ENCODE peak calls at places on chromosomes 1 and 21, in seven cellular contexts. One of them, this sample, is unnamed.

GRCh38 chr21:37531402-37532042 is 164.9 kb downstream of the DYRK1A start:
- DNase-seq in B cell: no peak
- DNase-seq in colonic mucosa: no peak
- DNase-seq in epithelial cell of proximal tubule: no peak
- DNase-seq in MCF 10A: peak
- DNase-seq in fibroblast of mammary gland: no peak
- DNase-seq in heart right ventricle: peak
- DNase-seq in this sample: no peak

GRCh38 chr1:54800041-54800898 is 853 bp downstream of the TTC22 start:
- DNase-seq in B cell: no peak
- DNase-seq in colonic mucosa: no peak
- DNase-seq in epithelial cell of proximal tubule: no peak
- DNase-seq in MCF 10A: no peak
- DNase-seq in fibroblast of mammary gland: no peak
- DNase-seq in heart right ventricle: no peak
- DNase-seq in this sample: no peak

GRCh38 chr1:61116421-61116820 is 34.1 kb downstream of the NFIA start:
- DNase-seq in B cell: no peak
- DNase-seq in colonic mucosa: no peak
- DNase-seq in epithelial cell of proximal tubule: no peak
- DNase-seq in MCF 10A: no peak
- DNase-seq in fibroblast of mammary gland: peak
- DNase-seq in heart right ventricle: no peak
- DNase-seq in this sample: no peak

GRCh38 chr1:50898773-50899172 is 61.3 kb downstream of the FAF1 start:
- DNase-seq in B cell: no peak
- DNase-seq in colonic mucosa: no peak
- DNase-seq in epithelial cell of proximal tubule: no peak
- DNase-seq in MCF 10A: no peak
- DNase-seq in fibroblast of mammary gland: no peak
- DNase-seq in heart right ventricle: no peak
- DNase-seq in this sample: no peak

GRCh38 chr21:44865561-44866280 is 7.8 kb downstream of the PTTG1IP start:
- DNase-seq in B cell: no peak
- DNase-seq in colonic mucosa: no peak
- DNase-seq in epithelial cell of proximal tubule: no peak
- DNase-seq in MCF 10A: no peak
- DNase-seq in fibroblast of mammary gland: peak
- DNase-seq in heart right ventricle: peak
- DNase-seq in this sample: no peak

GRCh38 chr1:94416901-94417701 is 1.1 kb upstream of the ABCD3 start:
- DNase-seq in B cell: no peak
- DNase-seq in colonic mucosa: peak
- DNase-seq in epithelial cell of proximal tubule: peak
- DNase-seq in MCF 10A: peak
- DNase-seq in fibroblast of mammary gland: peak
- DNase-seq in heart right ventricle: no peak
- DNase-seq in this sample: peak

GRCh38 chr1:243605604-243606003 is 244.4 kb downstream of the AKT3 start:
- DNase-seq in B cell: no peak
- DNase-seq in colonic mucosa: no peak
- DNase-seq in epithelial cell of proximal tubule: no peak
- DNase-seq in MCF 10A: no peak
- DNase-seq in fibroblast of mammary gland: peak
- DNase-seq in heart right ventricle: no peak
- DNase-seq in this sample: no peak

GRCh38 chr1:246051909-246052518 is 455.1 kb downstream of the SMYD3 start:
- DNase-seq in B cell: no peak
- DNase-seq in colonic mucosa: no peak
- DNase-seq in epithelial cell of proximal tubule: no peak
- DNase-seq in MCF 10A: no peak
- DNase-seq in fibroblast of mammary gland: peak
- DNase-seq in heart right ventricle: no peak
- DNase-seq in this sample: no peak

GRCh38 chr1:170085089-170085488 is 10.6 kb upstream of the KIFAP3 start:
- DNase-seq in B cell: no peak
- DNase-seq in colonic mucosa: no peak
- DNase-seq in epithelial cell of proximal tubule: no peak
- DNase-seq in MCF 10A: no peak
- DNase-seq in fibroblast of mammary gland: peak
- DNase-seq in heart right ventricle: no peak
- DNase-seq in this sample: no peak

GRCh38 chr1:205748398-205749093 is 1.4 kb downstream of the NUCKS1 start:
- DNase-seq in B cell: peak
- DNase-seq in colonic mucosa: peak
- DNase-seq in epithelial cell of proximal tubule: no peak
- DNase-seq in MCF 10A: peak
- DNase-seq in fibroblast of mammary gland: peak
- DNase-seq in heart right ventricle: no peak
- DNase-seq in this sample: peak

GRCh38 chr1:81458186-81458585 is 342.5 kb upstream of the ADGRL2 start:
- DNase-seq in B cell: no peak
- DNase-seq in colonic mucosa: no peak
- DNase-seq in epithelial cell of proximal tubule: no peak
- DNase-seq in MCF 10A: no peak
- DNase-seq in fibroblast of mammary gland: no peak
- DNase-seq in heart right ventricle: no peak
- DNase-seq in this sample: no peak

GRCh38 chr1:165915480-165916395 is 88.3 kb downstream of the UCK2 start:
- DNase-seq in B cell: no peak
- DNase-seq in colonic mucosa: no peak
- DNase-seq in epithelial cell of proximal tubule: no peak
- DNase-seq in MCF 10A: peak
- DNase-seq in fibroblast of mammary gland: no peak
- DNase-seq in heart right ventricle: no peak
- DNase-seq in this sample: no peak

GRCh38 chr1:223312273-223312672 is 51.7 kb downstream of the SUSD4 start:
- DNase-seq in B cell: no peak
- DNase-seq in colonic mucosa: no peak
- DNase-seq in epithelial cell of proximal tubule: no peak
- DNase-seq in MCF 10A: no peak
- DNase-seq in fibroblast of mammary gland: no peak
- DNase-seq in heart right ventricle: no peak
- DNase-seq in this sample: no peak

GRCh38 chr1:229114315-229114714 is 156.6 kb upstream of the RAB4A start:
- DNase-seq in B cell: no peak
- DNase-seq in colonic mucosa: no peak
- DNase-seq in epithelial cell of proximal tubule: no peak
- DNase-seq in MCF 10A: no peak
- DNase-seq in fibroblast of mammary gland: no peak
- DNase-seq in heart right ventricle: no peak
- DNase-seq in this sample: no peak

GRCh38 chr1:173287785-173288184 is 80.7 kb upstream of the TNFSF4 start:
- DNase-seq in B cell: no peak
- DNase-seq in colonic mucosa: no peak
- DNase-seq in epithelial cell of proximal tubule: no peak
- DNase-seq in MCF 10A: no peak
- DNase-seq in fibroblast of mammary gland: no peak
- DNase-seq in heart right ventricle: no peak
- DNase-seq in this sample: no peak

GRCh38 chr1:66533804-66534745 is at the start of gene SGIP1:
- DNase-seq in B cell: peak
- DNase-seq in colonic mucosa: peak
- DNase-seq in epithelial cell of proximal tubule: no peak
- DNase-seq in MCF 10A: no peak
- DNase-seq in fibroblast of mammary gland: peak
- DNase-seq in heart right ventricle: peak
- DNase-seq in this sample: peak

GRCh38 chr1:183778568-183779433 is 26.1 kb upstream of the RGL1 start:
- DNase-seq in B cell: no peak
- DNase-seq in colonic mucosa: no peak
- DNase-seq in epithelial cell of proximal tubule: no peak
- DNase-seq in MCF 10A: no peak
- DNase-seq in fibroblast of mammary gland: no peak
- DNase-seq in heart right ventricle: peak
- DNase-seq in this sample: no peak

GRCh38 chr1:22739648-22740385 is 29.2 kb downstream of the EPHB2 start:
- DNase-seq in B cell: no peak
- DNase-seq in colonic mucosa: no peak
- DNase-seq in epithelial cell of proximal tubule: peak
- DNase-seq in MCF 10A: no peak
- DNase-seq in fibroblast of mammary gland: peak
- DNase-seq in heart right ventricle: no peak
- DNase-seq in this sample: peak

GRCh38 chr1:168408531-168409242 is 128.0 kb downstream of the TBX19 start:
- DNase-seq in B cell: no peak
- DNase-seq in colonic mucosa: no peak
- DNase-seq in epithelial cell of proximal tubule: no peak
- DNase-seq in MCF 10A: peak
- DNase-seq in fibroblast of mammary gland: peak
- DNase-seq in heart right ventricle: no peak
- DNase-seq in this sample: peak

GRCh38 chr1:48947761-48948537 is 171.3 kb upstream of the BEND5 start:
- DNase-seq in B cell: no peak
- DNase-seq in colonic mucosa: no peak
- DNase-seq in epithelial cell of proximal tubule: no peak
- DNase-seq in MCF 10A: no peak
- DNase-seq in fibroblast of mammary gland: no peak
- DNase-seq in heart right ventricle: no peak
- DNase-seq in this sample: no peak

GRCh38 chr21:31938330-31939301 is 65.8 kb downstream of the HUNK start:
- DNase-seq in B cell: no peak
- DNase-seq in colonic mucosa: no peak
- DNase-seq in epithelial cell of proximal tubule: no peak
- DNase-seq in MCF 10A: no peak
- DNase-seq in fibroblast of mammary gland: no peak
- DNase-seq in heart right ventricle: no peak
- DNase-seq in this sample: no peak

GRCh38 chr1:111191496-111191895 is 8.9 kb downstream of the DENND2D start:
- DNase-seq in B cell: no peak
- DNase-seq in colonic mucosa: no peak
- DNase-seq in epithelial cell of proximal tubule: no peak
- DNase-seq in MCF 10A: no peak
- DNase-seq in fibroblast of mammary gland: peak
- DNase-seq in heart right ventricle: no peak
- DNase-seq in this sample: peak

GRCh38 chr21:34635307-34635706 is 20.4 kb upstream of the RCAN1 start:
- DNase-seq in B cell: peak
- DNase-seq in colonic mucosa: no peak
- DNase-seq in epithelial cell of proximal tubule: no peak
- DNase-seq in MCF 10A: no peak
- DNase-seq in fibroblast of mammary gland: no peak
- DNase-seq in heart right ventricle: no peak
- DNase-seq in this sample: no peak
- TF ChIP-seq CTCF in B cell: peak
- TF ChIP-seq CTCF in colonic mucosa: no peak
- TF ChIP-seq CTCF in epithelial cell of proximal tubule: peak
- TF ChIP-seq CTCF in MCF 10A: no peak
- TF ChIP-seq CTCF in fibroblast of mammary gland: peak
- TF ChIP-seq CTCF in heart right ventricle: peak
- TF ChIP-seq CTCF in this sample: peak

GRCh38 chr1:208242829-208243521 is 1.2 kb downstream of the PLXNA2 start:
- DNase-seq in B cell: peak
- DNase-seq in colonic mucosa: no peak
- DNase-seq in epithelial cell of proximal tubule: no peak
- DNase-seq in MCF 10A: peak
- DNase-seq in fibroblast of mammary gland: peak
- DNase-seq in heart right ventricle: peak
- DNase-seq in this sample: no peak
- TF ChIP-seq CTCF in B cell: no peak
- TF ChIP-seq CTCF in colonic mucosa: no peak
- TF ChIP-seq CTCF in epithelial cell of proximal tubule: no peak
- TF ChIP-seq CTCF in MCF 10A: peak
- TF ChIP-seq CTCF in fibroblast of mammary gland: no peak
- TF ChIP-seq CTCF in heart right ventricle: no peak
- TF ChIP-seq CTCF in this sample: no peak

GRCh38 chr1:28602536-28603439 is 10.7 kb downstream of the RAB42 start:
- DNase-seq in B cell: peak
- DNase-seq in colonic mucosa: peak
- DNase-seq in epithelial cell of proximal tubule: no peak
- DNase-seq in MCF 10A: peak
- DNase-seq in fibroblast of mammary gland: peak
- DNase-seq in heart right ventricle: no peak
- DNase-seq in this sample: peak
- TF ChIP-seq CTCF in B cell: peak
- TF ChIP-seq CTCF in colonic mucosa: peak
- TF ChIP-seq CTCF in epithelial cell of proximal tubule: peak
- TF ChIP-seq CTCF in MCF 10A: peak
- TF ChIP-seq CTCF in fibroblast of mammary gland: peak
- TF ChIP-seq CTCF in heart right ventricle: peak
- TF ChIP-seq CTCF in this sample: peak

GRCh38 chr1:6454856-6455751 is 10.9 kb downstream of the TNFRSF25 start:
- DNase-seq in B cell: no peak
- DNase-seq in colonic mucosa: no peak
- DNase-seq in epithelial cell of proximal tubule: no peak
- DNase-seq in MCF 10A: no peak
- DNase-seq in fibroblast of mammary gland: no peak
- DNase-seq in heart right ventricle: no peak
- DNase-seq in this sample: no peak
- TF ChIP-seq CTCF in B cell: no peak
- TF ChIP-seq CTCF in colonic mucosa: no peak
- TF ChIP-seq CTCF in epithelial cell of proximal tubule: no peak
- TF ChIP-seq CTCF in MCF 10A: no peak
- TF ChIP-seq CTCF in fibroblast of mammary gland: no peak
- TF ChIP-seq CTCF in heart right ventricle: peak
- TF ChIP-seq CTCF in this sample: peak

GRCh38 chr1:196305216-196305615 is 303.0 kb downstream of the KCNT2 start:
- DNase-seq in B cell: no peak
- DNase-seq in colonic mucosa: no peak
- DNase-seq in epithelial cell of proximal tubule: no peak
- DNase-seq in MCF 10A: no peak
- DNase-seq in fibroblast of mammary gland: no peak
- DNase-seq in heart right ventricle: no peak
- DNase-seq in this sample: no peak

GRCh38 chr1:196308171-196308570 is 300.1 kb downstream of the KCNT2 start:
- DNase-seq in B cell: no peak
- DNase-seq in colonic mucosa: no peak
- DNase-seq in epithelial cell of proximal tubule: no peak
- DNase-seq in MCF 10A: no peak
- DNase-seq in fibroblast of mammary gland: no peak
- DNase-seq in heart right ventricle: no peak
- DNase-seq in this sample: no peak

GRCh38 chr1:196306421-196306820 is 301.8 kb downstream of the KCNT2 start:
- DNase-seq in B cell: no peak
- DNase-seq in colonic mucosa: no peak
- DNase-seq in epithelial cell of proximal tubule: no peak
- DNase-seq in MCF 10A: no peak
- DNase-seq in fibroblast of mammary gland: no peak
- DNase-seq in heart right ventricle: no peak
- DNase-seq in this sample: no peak

GRCh38 chr1:196312739-196313138 is 295.5 kb downstream of the KCNT2 start:
- DNase-seq in B cell: no peak
- DNase-seq in colonic mucosa: no peak
- DNase-seq in epithelial cell of proximal tubule: no peak
- DNase-seq in MCF 10A: no peak
- DNase-seq in fibroblast of mammary gland: no peak
- DNase-seq in heart right ventricle: no peak
- DNase-seq in this sample: no peak

GRCh38 chr1:196309386-196309785 is 298.9 kb downstream of the KCNT2 start:
- DNase-seq in B cell: no peak
- DNase-seq in colonic mucosa: no peak
- DNase-seq in epithelial cell of proximal tubule: no peak
- DNase-seq in MCF 10A: peak
- DNase-seq in fibroblast of mammary gland: peak
- DNase-seq in heart right ventricle: no peak
- DNase-seq in this sample: peak
- TF ChIP-seq CTCF in B cell: no peak
- TF ChIP-seq CTCF in colonic mucosa: no peak
- TF ChIP-seq CTCF in epithelial cell of proximal tubule: no peak
- TF ChIP-seq CTCF in MCF 10A: peak
- TF ChIP-seq CTCF in fibroblast of mammary gland: peak
- TF ChIP-seq CTCF in heart right ventricle: peak
- TF ChIP-seq CTCF in this sample: peak